ENCODE peak calls at places on chromosomes 6 and 20, in ten cellular contexts. S is activated CD4-positive, alpha-beta T cell treated with anti-CD3 and anti-CD28 coated beads for 24 hours; L is activated CD4-positive, alpha-beta memory T cell treated with anti-CD3 and anti-CD28 coated beads for 36 hours; I is effector memory CD4-positive, alpha-beta T cell; Z is ACHN; O is midbrain; F is heart right ventricle; P is NCI-H1417; U is bronchial epithelial cell; W is HS-27A. Q is an unnamed sample.

GRCh38 chr6:160077526-160077925 is 44.1 kb upstream of the SLC22A1 start:
- DNase-seq in S (no peak), L (no peak), I (no peak), Z (no peak), O (no peak), F (no peak), P (no peak), U (no peak), W (no peak), Q (no peak)

GRCh38 chr20:61815678-61816077 is 250.0 kb downstream of the TAF4 start:
- DNase-seq in S (no peak), L (no peak), I (no peak), Z (no peak), O (no peak), F (no peak), P (no peak), U (no peak), W (no peak), Q (no peak)

GRCh38 chr6:17015144-17015543 is 86.7 kb upstream of the STMND1 start:
- DNase-seq in S (no peak), L (peak), I (no peak), Z (no peak), O (no peak), F (no peak), P (no peak), U (peak), W (peak), Q (peak)

GRCh38 chr20:50537546-50538201 is 27.5 kb downstream of the PTPN1 start:
- DNase-seq in S (no peak), L (no peak), I (no peak), Z (no peak), O (no peak), F (no peak), P (peak), U (no peak), W (no peak), Q (no peak)

GRCh38 chr20:20658871-20659415 is 53.5 kb downstream of the RALGAPA2 start:
- DNase-seq in S (no peak), L (no peak), I (no peak), Z (no peak), O (no peak), F (no peak), P (no peak), U (no peak), W (no peak), Q (no peak)

GRCh38 chr6:168284187-168284586 is 35.4 kb downstream of the DACT2 start:
- DNase-seq in S (no peak), L (no peak), I (no peak), Z (no peak), O (no peak), F (no peak), P (no peak), U (peak), W (no peak), Q (no peak)

GRCh38 chr6:44311304-44311703 is 1.8 kb downstream of the AARS2 start:
- DNase-seq in S (no peak), L (no peak), I (no peak), Z (no peak), O (no peak), F (no peak), P (no peak), U (no peak), W (no peak), Q (no peak)

GRCh38 chr6:122789078-122789861 is at the start of gene SMPDL3A:
- DNase-seq in S (no peak), L (peak), I (no peak), Z (peak), O (peak), F (peak), P (peak), U (peak), W (peak), Q (peak)

GRCh38 chr6:45714795-45715507 is 300.7 kb downstream of the CLIC5 start:
- DNase-seq in S (peak), L (peak), I (peak), Z (peak), O (peak), F (no peak), P (peak), U (peak), W (peak), Q (no peak)

GRCh38 chr20:46894579-46894958 is at the start of gene EYA2:
- DNase-seq in S (no peak), L (no peak), I (no peak), Z (no peak), O (no peak), F (peak), P (no peak), U (no peak), W (no peak), Q (no peak)

GRCh38 chr6:142935553-142936517 is 9.1 kb downstream of the HIVEP2 start:
- DNase-seq in S (no peak), L (peak), I (peak), Z (peak), O (no peak), F (no peak), P (no peak), U (no peak), W (no peak), Q (no peak)

GRCh38 chr6:136401749-136402148 is 112.1 kb upstream of the BCLAF1 start:
- DNase-seq in S (no peak), L (no peak), I (no peak), Z (peak), O (no peak), F (no peak), P (no peak), U (peak), W (no peak), Q (no peak)

GRCh38 chr6:157487110-157487773 is 106.3 kb downstream of the ZDHHC14 start:
- DNase-seq in S (no peak), L (no peak), I (no peak), Z (no peak), O (no peak), F (no peak), P (peak), U (no peak), W (no peak), Q (no peak)

GRCh38 chr20:17228624-17229061 is 1.8 kb downstream of the PCSK2 start:
- DNase-seq in S (no peak), L (no peak), I (no peak), Z (no peak), O (no peak), F (peak), P (no peak), U (no peak), W (no peak), Q (no peak)

GRCh38 chr6:170284126-170284773 is 6.6 kb downstream of the DLL1 start:
- DNase-seq in S (no peak), L (no peak), I (no peak), Z (no peak), O (no peak), F (peak), P (no peak), U (no peak), W (no peak), Q (no peak)

GRCh38 chr6:124372076-124372475 is 568.4 kb downstream of the NKAIN2 start:
- DNase-seq in S (no peak), L (no peak), I (no peak), Z (no peak), O (no peak), F (no peak), P (no peak), U (no peak), W (no peak), Q (no peak)

GRCh38 chr6:107576852-107577251 is 86.9 kb downstream of the SOBP start:
- DNase-seq in S (no peak), L (no peak), I (no peak), Z (peak), O (no peak), F (no peak), P (no peak), U (peak), W (no peak), Q (no peak)

GRCh38 chr6:35057449-35058030 is 83.6 kb downstream of the TCP11 start:
- DNase-seq in S (no peak), L (no peak), I (no peak), Z (no peak), O (no peak), F (no peak), P (no peak), U (no peak), W (no peak), Q (no peak)

GRCh38 chr6:25181923-25182322 is 97.3 kb upstream of the CARMIL1 start:
- DNase-seq in S (no peak), L (no peak), I (no peak), Z (peak), O (no peak), F (no peak), P (no peak), U (peak), W (peak), Q (no peak)

GRCh38 chr6:65787787-65788186 is 80.8 kb upstream of the EYS start:
- DNase-seq in S (no peak), L (no peak), I (no peak), Z (no peak), O (no peak), F (no peak), P (no peak), U (no peak), W (no peak), Q (no peak)

GRCh38 chr6:137829641-137830083 is 37.4 kb upstream of the TNFAIP3 start:
- DNase-seq in S (no peak), L (no peak), I (no peak), Z (no peak), O (no peak), F (no peak), P (no peak), U (peak), W (no peak), Q (no peak)

GRCh38 chr6:137258170-137258569 is 39.0 kb upstream of the IFNGR1 start:
- DNase-seq in S (no peak), L (no peak), I (peak), Z (no peak), O (no peak), F (no peak), P (no peak), U (no peak), W (no peak), Q (no peak)

GRCh38 chr20:24650091-24650490 is 180.7 kb downstream of the SYNDIG1 start:
- DNase-seq in S (no peak), L (no peak), I (no peak), Z (no peak), O (no peak), F (no peak), P (no peak), U (no peak), W (no peak), Q (no peak)

GRCh38 chr6:74598473-74599393 is 607.1 kb downstream of the COL12A1 start:
- DNase-seq in S (no peak), L (no peak), I (no peak), Z (no peak), O (no peak), F (no peak), P (no peak), U (peak), W (no peak), Q (peak)

GRCh38 chr20:1934578-1935573 is 39.7 kb downstream of the SIRPA start:
- DNase-seq in S (no peak), L (no peak), I (no peak), Z (no peak), O (no peak), F (peak), P (no peak), U (peak), W (no peak), Q (no peak)

GRCh38 chr6:109610555-109610954 is 80.4 kb downstream of the AK9 start:
- DNase-seq in S (no peak), L (no peak), I (no peak), Z (no peak), O (no peak), F (no peak), P (no peak), U (no peak), W (no peak), Q (no peak)

GRCh38 chr20:47782091-47782490 is 3.2 kb downstream of the SULF2 start:
- DNase-seq in S (no peak), L (no peak), I (no peak), Z (no peak), O (no peak), F (no peak), P (no peak), U (no peak), W (no peak), Q (no peak)

GRCh38 chr20:8248051-8248450 is 116.0 kb downstream of the PLCB1 start:
- DNase-seq in S (no peak), L (no peak), I (no peak), Z (no peak), O (no peak), F (no peak), P (no peak), U (no peak), W (no peak), Q (no peak)

GRCh38 chr20:48703511-48704219 is 124.1 kb downstream of the PREX1 start:
- DNase-seq in S (no peak), L (no peak), I (no peak), Z (no peak), O (peak), F (peak), P (no peak), U (no peak), W (no peak), Q (no peak)